ENCODE peak calls at places on chromosomes 2 and 18, in five cellular contexts. Z is psoas muscle, E is left lung, O is ovary, H is neural progenitor cell. Y is an unnamed sample.

GRCh38 chr2:184554736-184555135 is 43.6 kb upstream of the ZNF804A start:
- DNase-seq in Z (no peak), O (no peak), H (no peak), E (no peak), Y (no peak)

GRCh38 chr2:191866195-191866594 is 19.3 kb upstream of the CAVIN2 start:
- DNase-seq in H (no peak), Z (no peak), O (no peak), E (no peak), Y (no peak)

GRCh38 chr18:22789600-22789999 is 143.5 kb upstream of the RBBP8 start:
- DNase-seq in Z (no peak), O (no peak), E (no peak), H (no peak), Y (no peak)

GRCh38 chr18:72410399-72410798 is 133.7 kb downstream of the CBLN2 start:
- DNase-seq in H (no peak), O (no peak), E (no peak), Z (no peak), Y (no peak)

GRCh38 chr18:70234667-70235459 is 29.4 kb upstream of the RTTN start:
- DNase-seq in Z (no peak), O (no peak), H (no peak), E (no peak), Y (no peak)

GRCh38 chr2:104855174-104856085 is 1.5 kb downstream of the POU3F3 start:
- DNase-seq in E (no peak), Z (no peak), O (no peak), H (peak), Y (no peak)

GRCh38 chr2:55155764-55156221 is 76.3 kb downstream of the CLHC1 start:
- DNase-seq in Z (no peak), H (no peak), O (no peak), E (no peak), Y (no peak)

GRCh38 chr2:101145406-101145805 is 5.8 kb downstream of the TBC1D8 start:
- DNase-seq in O (no peak), Z (no peak), H (no peak), E (no peak), Y (no peak)

GRCh38 chr2:219561179-219562048 is 9.9 kb downstream of the OBSL1 start:
- DNase-seq in O (peak), H (no peak), E (no peak), Z (no peak), Y (no peak)

GRCh38 chr2:197378494-197378972 is 56.3 kb downstream of the SF3B1 start:
- DNase-seq in Z (no peak), E (no peak), O (peak), H (peak), Y (peak)

GRCh38 chr18:65439184-65439583 is 311.6 kb upstream of the CDH7 start:
- DNase-seq in O (no peak), Z (no peak), H (peak), E (no peak), Y (no peak)

GRCh38 chr18:48913201-48913600 is 37.6 kb downstream of the SMAD7 start:
- DNase-seq in Z (no peak), E (no peak), O (no peak), H (no peak), Y (no peak)

GRCh38 chr2:39266139-39266805 is 22.5 kb upstream of the CDKL4 start:
- DNase-seq in H (no peak), Z (no peak), E (no peak), O (no peak), Y (no peak)

GRCh38 chr2:232543491-232543890 is 4.0 kb downstream of the CHRNG start:
- DNase-seq in H (no peak), O (no peak), Z (no peak), E (no peak), Y (no peak)

GRCh38 chr2:39241588-39241987 is 2.2 kb downstream of the CDKL4 start:
- DNase-seq in H (no peak), O (no peak), Z (no peak), E (no peak), Y (no peak)

GRCh38 chr2:71896385-71897144 is 251.1 kb downstream of the CYP26B1 start:
- DNase-seq in E (no peak), Z (no peak), H (no peak), O (no peak), Y (no peak)

GRCh38 chr2:72165792-72166191 is 18.1 kb upstream of the CYP26B1 start:
- DNase-seq in O (no peak), H (no peak), Z (no peak), E (no peak), Y (no peak)

GRCh38 chr2:236171213-236172201 is 3.3 kb upstream of the GBX2 start:
- DNase-seq in E (no peak), Z (no peak), H (peak), O (no peak), Y (no peak)

GRCh38 chr2:88055049-88055435 is 541 bp downstream of the KRCC1 start:
- DNase-seq in E (no peak), H (no peak), O (no peak), Z (no peak), Y (no peak)

GRCh38 chr18:10401489-10401888 is 52.9 kb upstream of the APCDD1 start:
- DNase-seq in O (no peak), H (peak), Z (no peak), E (no peak), Y (no peak)

GRCh38 chr2:181678033-181678586 is 2.2 kb downstream of the NEUROD1 start:
- DNase-seq in E (peak), H (peak), O (peak), Z (peak), Y (no peak)

GRCh38 chr2:40279001-40279400 is 172.9 kb downstream of the SLC8A1 start:
- DNase-seq in H (no peak), Z (no peak), E (no peak), O (no peak), Y (no peak)

GRCh38 chr2:20351555-20352229 is 1.0 kb upstream of the PUM2 start:
- DNase-seq in H (no peak), O (no peak), Z (no peak), E (no peak), Y (no peak)

GRCh38 chr2:239599299-239599698 is 198.5 kb upstream of the HDAC4 start:
- DNase-seq in H (no peak), Z (no peak), O (no peak), E (no peak), Y (peak)

GRCh38 chr2:5520352-5520996 is 171.7 kb upstream of the SOX11 start:
- DNase-seq in O (no peak), E (no peak), H (no peak), Z (no peak), Y (no peak)

GRCh38 chr2:215136669-215137328 is 1.6 kb downstream of the ABCA12 start:
- DNase-seq in O (no peak), Z (no peak), H (no peak), E (no peak), Y (no peak)

GRCh38 chr2:215140166-215140707 is 1.8 kb upstream of the ABCA12 start:
- DNase-seq in E (no peak), O (no peak), H (no peak), Z (no peak), Y (no peak)

GRCh38 chr2:215138466-215138865 is at the start of gene ABCA12:
- DNase-seq in O (no peak), Z (no peak), H (no peak), E (no peak), Y (no peak)

GRCh38 chr2:215137741-215138340 is 585 bp downstream of the ABCA12 start:
- DNase-seq in Z (no peak), H (no peak), O (no peak), E (no peak), Y (no peak)

GRCh38 chr2:215137329-215137686 is 1.1 kb downstream of the ABCA12 start:
- DNase-seq in O (no peak), Z (no peak), H (no peak), E (no peak), Y (no peak)
- H3K4me3 ChIP-seq in O (no peak), Z (no peak), H (no peak), E (no peak), Y (no peak)

GRCh38 chr18:25335676-25336075 is 16.3 kb downstream of the ZNF521 start:
- DNase-seq in H (no peak), Z (no peak), E (no peak), O (peak), Y (no peak)

GRCh38 chr18:25335062-25335461 is 16.9 kb downstream of the ZNF521 start:
- DNase-seq in H (no peak), E (no peak), Z (no peak), O (no peak), Y (no peak)

GRCh38 chr18:25329783-25330182 is 22.2 kb downstream of the ZNF521 start:
- DNase-seq in Z (no peak), H (peak), O (no peak), E (no peak), Y (no peak)

GRCh38 chr18:25332002-25332401 is 20.0 kb downstream of the ZNF521 start:
- DNase-seq in H (no peak), Z (no peak), O (no peak), E (no peak), Y (no peak)

GRCh38 chr18:25334588-25334987 is 17.4 kb downstream of the ZNF521 start:
- DNase-seq in E (no peak), Z (no peak), H (no peak), O (no peak), Y (no peak)
- TF ChIP-seq CTCF in E (no peak), Z (no peak), H (peak), O (no peak), Y (no peak)

GRCh38 chr18:50662775-50663383 is 103.0 kb downstream of the MAPK4 start:
- DNase-seq in E (no peak), Z (no peak), H (peak), O (no peak), Y (no peak)
- H3K4me3 ChIP-seq in E (no peak), Z (no peak), H (no peak), O (no peak), Y (no peak)

GRCh38 chr18:26014462-26014861 is 76.0 kb downstream of the SS18 start:
- DNase-seq in H (no peak), E (no peak), O (no peak), Z (no peak), Y (no peak)

GRCh38 chr18:26022585-26022984 is 67.8 kb downstream of the SS18 start:
- DNase-seq in H (peak), O (no peak), Z (no peak), E (no peak), Y (no peak)

GRCh38 chr18:26021061-26021754 is 69.2 kb downstream of the SS18 start:
- DNase-seq in E (no peak), Z (no peak), O (no peak), H (no peak), Y (no peak)

DNA sequence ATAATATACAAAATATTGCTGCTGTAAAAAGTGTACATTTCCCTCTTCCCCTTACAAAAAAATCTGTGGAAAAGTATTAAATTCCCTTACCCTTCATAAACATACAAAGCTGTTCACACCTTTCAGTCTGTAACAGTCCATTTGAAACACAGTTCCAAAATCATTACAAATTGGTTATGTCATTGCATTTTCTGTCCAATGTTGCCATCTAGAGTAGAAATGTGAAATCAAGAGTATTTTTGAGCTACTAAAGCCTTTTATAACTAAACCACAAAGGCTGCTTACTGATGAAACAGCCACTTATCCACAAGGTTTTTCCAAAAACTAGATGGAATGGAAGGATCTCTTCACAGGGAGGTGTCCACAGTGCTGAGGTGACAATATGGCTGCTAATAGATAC is 72.5 kb downstream of the SS18 start:
- DNase-seq in H (no peak), O (no peak), Z (no peak), E (no peak), Y (no peak)
- TF ChIP-seq CTCF in H (peak), O (no peak), Z (no peak), E (no peak), Y (no peak)

DNA sequence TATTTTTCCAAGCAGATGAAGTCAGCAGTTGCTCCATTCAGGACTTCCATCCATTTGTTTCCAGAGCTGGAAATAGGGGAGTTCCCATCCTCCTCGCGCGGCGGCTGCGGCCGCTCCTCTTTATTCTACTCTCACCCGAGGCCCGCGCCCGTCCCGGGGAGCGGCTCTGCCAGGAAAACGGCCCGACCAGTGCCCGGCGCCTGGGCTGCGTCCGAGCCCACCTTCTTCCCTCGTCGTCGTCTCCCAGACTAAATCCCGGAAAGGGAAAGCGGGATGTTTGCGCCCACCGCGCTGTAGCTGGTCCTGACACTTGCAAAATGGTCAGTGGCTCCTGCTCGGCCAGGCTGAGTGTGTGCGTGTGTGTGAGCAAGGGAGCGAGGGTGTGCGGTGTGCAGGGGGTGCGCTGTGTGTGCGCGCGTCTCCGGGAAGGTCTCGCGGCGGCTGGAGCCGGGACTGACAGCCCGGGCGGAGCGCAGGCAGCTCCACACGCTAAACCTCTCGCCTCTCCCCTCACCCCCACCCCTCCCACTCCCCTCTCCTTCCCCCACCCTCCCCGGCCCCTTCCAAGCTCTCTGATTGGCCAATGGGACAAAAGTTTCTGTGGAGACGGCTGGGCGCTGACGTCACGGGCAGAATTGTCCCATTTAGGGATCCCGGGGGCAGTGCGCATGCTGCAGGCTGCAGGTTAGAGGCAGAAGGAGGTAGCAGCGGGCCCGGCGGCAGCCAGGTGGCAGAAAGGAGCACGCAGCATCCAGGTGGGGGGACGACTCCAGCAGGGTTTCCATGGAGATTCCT is at the start of gene NOL4:
- DNase-seq in H (peak), E (peak), Z (no peak), O (no peak), Y (peak)
- H3K4me3 ChIP-seq in H (peak), E (peak), Z (peak), O (peak), Y (peak)

DNA sequence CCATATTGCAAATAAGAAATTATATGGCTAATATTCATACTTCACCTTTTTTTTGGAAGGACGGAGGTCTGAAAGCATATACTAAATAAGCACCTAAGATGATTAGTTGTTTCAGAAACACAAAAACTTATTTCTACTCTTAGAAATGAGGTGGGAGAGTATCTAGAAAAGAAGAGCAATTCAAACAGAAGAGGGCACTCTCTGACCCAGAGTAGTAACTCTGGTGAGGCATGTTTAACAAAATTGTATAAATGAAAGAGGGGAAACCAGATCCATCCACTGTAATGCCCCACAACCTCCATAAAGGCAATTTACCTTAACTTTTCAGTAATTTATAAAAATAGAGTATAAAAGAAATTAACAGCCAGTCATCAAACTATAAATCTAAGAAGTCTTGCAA is 669.6 kb upstream of the VRK2 start:
- DNase-seq in O (no peak), E (no peak), H (peak), Z (no peak), Y (no peak)
- TF ChIP-seq CTCF in O (no peak), E (no peak), H (peak), Z (peak), Y (peak)